ENCODE peak calls at places on chromosomes 11 and 22, in ten cellular contexts. I is stimulated activated CD4-positive, alpha-beta T cell treated with anti-CD3 and anti-CD28 coated beads, TNF-alpha, amount 100 ng/mL, for 24 hours; Q is small intestine; F is psoas muscle; M is activated CD4-positive, alpha-beta T cell treated with anti-CD3 and anti-CD28 coated beads, Interleukin-2, amount 10 ng/mL, durations not matched to agents 7 days and 5 days; P is EL; U is hepatic stellate cell; W is activated CD8-positive, alpha-beta memory T cell treated with anti-CD3 and anti-CD28 coated beads for 1 hour; Z is A172; J is activated T-cell treated with anti-CD3 and anti-CD28 coated beads, Interleukin-2, amount 50 U/mL, for 72 hours. Y is an unnamed sample.

GRCh38 chr11:86800076-86800955 is at the start of gene PRSS23:
- DNase-seq in I (no peak), Q (peak; percentile 47), F (peak; percentile 73), M (peak; percentile 27), P (peak; percentile 78), U (peak; percentile 74), W (no peak), Z (no peak), J (peak; percentile 63), Y (peak; percentile 85)

GRCh38 chr22:49900441-49901230 is 17.6 kb downstream of the ALG12 start:
- DNase-seq in I (no peak), Q (peak; percentile 6), F (no peak), M (no peak), P (no peak), U (no peak), W (no peak), Z (no peak), J (no peak), Y (no peak)

GRCh38 chr11:86182976-86183584 is 61.5 kb upstream of the EED start:
- DNase-seq in I (peak; percentile 26), Q (peak; percentile 89), F (no peak), M (peak; percentile 50), P (peak; percentile 55), U (no peak), W (no peak), Z (peak; percentile 60), J (peak; percentile 91), Y (no peak)

GRCh38 chr22:30251661-30252226 is 5.2 kb upstream of the LIF start:
- DNase-seq in I (no peak), Q (no peak), F (no peak), M (no peak), P (peak; percentile 93), U (peak; percentile 94), W (no peak), Z (peak; percentile 75), J (no peak), Y (no peak)

GRCh38 chr11:110219011-110219785 is 77.2 kb downstream of the RDX start:
- DNase-seq in I (no peak), Q (no peak), F (no peak), M (no peak), P (peak; percentile 49), U (no peak), W (no peak), Z (no peak), J (no peak), Y (no peak)

GRCh38 chr22:27312567-27313507 is 488.7 kb downstream of the MN1 start:
- DNase-seq in I (no peak), Q (no peak), F (no peak), M (no peak), P (no peak), U (no peak), W (no peak), Z (no peak), J (no peak), Y (no peak)

GRCh38 chr11:84476581-84476980 is 1150.6 kb downstream of the DLG2 start:
- DNase-seq in I (no peak), Q (no peak), F (no peak), M (no peak), P (no peak), U (no peak), W (no peak), Z (no peak), J (no peak), Y (no peak)

GRCh38 chr11:66183581-66184048 is 84.8 kb upstream of the RAB1B start:
- DNase-seq in I (no peak), Q (no peak), F (no peak), M (peak; percentile 21), P (no peak), U (no peak), W (no peak), Z (no peak), J (no peak), Y (peak; percentile 1)

GRCh38 chr11:83367745-83368144 is 81.6 kb upstream of the CCDC90B start:
- DNase-seq in I (no peak), Q (no peak), F (no peak), M (no peak), P (no peak), U (no peak), W (no peak), Z (no peak), J (no peak), Y (no peak)

GRCh38 chr22:27835446-27835845 is 33.9 kb upstream of the MN1 start:
- DNase-seq in I (no peak), Q (no peak), F (no peak), M (no peak), P (peak; percentile 31), U (no peak), W (no peak), Z (no peak), J (no peak), Y (no peak)

GRCh38 chr22:29633514-29634312 is 30.3 kb downstream of the NF2 start:
- DNase-seq in I (no peak), Q (no peak), F (no peak), M (no peak), P (no peak), U (no peak), W (no peak), Z (no peak), J (no peak), Y (peak; percentile 88)

GRCh38 chr22:42275176-42275575 is 4.7 kb upstream of the TCF20 start:
- DNase-seq in I (no peak), Q (no peak), F (no peak), M (no peak), P (no peak), U (no peak), W (no peak), Z (no peak), J (no peak), Y (no peak)

GRCh38 chr11:132064987-132065620 is 694.7 kb downstream of the NTM start:
- DNase-seq in I (no peak), Q (no peak), F (no peak), M (no peak), P (peak; percentile 98), U (peak; percentile 75), W (no peak), Z (peak; percentile 66), J (no peak), Y (peak; percentile 62)

GRCh38 chr11:118010738-118011461 is 24.7 kb downstream of the IL10RA start:
- DNase-seq in I (no peak), Q (no peak), F (peak; percentile 36), M (no peak), P (no peak), U (no peak), W (no peak), Z (no peak), J (no peak), Y (no peak)

GRCh38 chr11:74371269-74372039 is 26.8 kb downstream of the PGM2L1 start:
- DNase-seq in I (no peak), Q (no peak), F (no peak), M (no peak), P (peak; percentile 78), U (peak; percentile 17), W (no peak), Z (peak; percentile 67), J (no peak), Y (peak; percentile 49)

GRCh38 chr11:84408946-84409411 is 1122.8 kb upstream of the CCDC90B start:
- DNase-seq in I (no peak), Q (no peak), F (no peak), M (no peak), P (no peak), U (no peak), W (no peak), Z (no peak), J (no peak), Y (no peak)

GRCh38 chr11:98230678-98231077 is 790.1 kb upstream of the CNTN5 start:
- DNase-seq in I (no peak), Q (no peak), F (no peak), M (no peak), P (no peak), U (no peak), W (no peak), Z (no peak), J (no peak), Y (no peak)

GRCh38 chr11:92308366-92308765 is 83.7 kb downstream of the FAT3 start:
- DNase-seq in I (no peak), Q (no peak), F (no peak), M (no peak), P (no peak), U (no peak), W (no peak), Z (no peak), J (no peak), Y (no peak)

GRCh38 chr11:31806944-31807790 is 4.0 kb downstream of the PAX6 start:
- DNase-seq in I (no peak), Q (no peak), F (no peak), M (no peak), P (no peak), U (no peak), W (no peak), Z (no peak), J (no peak), Y (no peak)

GRCh38 chr11:83219095-83219494 is 25.6 kb downstream of the ANKRD42 start:
- DNase-seq in I (no peak), Q (no peak), F (no peak), M (no peak), P (no peak), U (no peak), W (no peak), Z (no peak), J (no peak), Y (no peak)

GRCh38 chr22:31090217-31091085 is 9.3 kb downstream of the SMTN start:
- DNase-seq in I (no peak), Q (no peak), F (no peak), M (no peak), P (no peak), U (peak; percentile 11), W (no peak), Z (no peak), J (no peak), Y (no peak)

GRCh38 chr11:13008625-13009475 is at the start of gene RASSF10:
- DNase-seq in I (no peak), Q (peak; percentile 68), F (peak; percentile 41), M (peak; percentile 9), P (peak; percentile 79), U (peak; percentile 8), W (no peak), Z (no peak), J (peak; percentile 21), Y (peak; percentile 41)

GRCh38 chr22:27990879-27991278 is 71.8 kb upstream of the PITPNB start:
- DNase-seq in I (no peak), Q (peak; percentile 10), F (peak; percentile 80), M (no peak), P (no peak), U (peak; percentile 83), W (no peak), Z (no peak), J (no peak), Y (peak; percentile 63)

Y was measured in dermis microvascular lymphatic vessel endothelial cell.